ENCODE peak calls at places on chromosomes 16 and 17, in nine cellular contexts. M is mucosa of gallbladder; D is mesendoderm; O is left cardiac atrium; B is stimulated activated CD4-positive, alpha-beta T cell treated with anti-CD3 and anti-CD28 coated beads, Interleukin-2, amount 100 ng/mL, for 24 hours; N is stimulated activated CD8-positive, alpha-beta memory T cell treated with anti-CD3 and anti-CD28 coated beads, Interleukin-7, amount 100 ng/mL, for 1 hour; F is AG04450; V is SK-N-MC; L is NCI-H1436. X is an unnamed sample.

GRCh38 chr17:46179375-46179999 is 13.7 kb downstream of the KANSL1 start:
- DNase-seq in M (no peak), O (no peak), D (peak), N (no peak), V (no peak), L (no peak), B (no peak), F (no peak), X (no peak)

GRCh38 chr17:47119746-47120520 is 69.2 kb downstream of the CDC27 start:
- DNase-seq in V (no peak), N (no peak), O (no peak), M (no peak), B (no peak), F (peak), D (peak), L (no peak), X (no peak)

GRCh38 chr17:83196088-83196765 is 116.8 kb downstream of the METRNL start:
- DNase-seq in O (peak), B (no peak), V (no peak), M (no peak), L (no peak), N (no peak), D (no peak), F (no peak), X (peak)

GRCh38 chr16:81551141-81551808 is 106.7 kb downstream of the CMIP start:
- DNase-seq in M (no peak), B (no peak), D (peak), O (no peak), L (no peak), V (no peak), N (no peak), F (no peak), X (no peak)

GRCh38 chr17:38528101-38528500 is 77.7 kb downstream of the SRCIN1 start:
- DNase-seq in B (no peak), F (no peak), O (no peak), V (no peak), D (no peak), N (no peak), L (peak), M (no peak), X (no peak)

GRCh38 chr17:34637548-34638525 is 58.5 kb downstream of the TMEM132E start:
- DNase-seq in M (peak), B (peak), V (peak), D (peak), L (peak), O (peak), F (peak), N (peak), X (peak)

GRCh38 chr16:19566362-19566761 is 10.9 kb downstream of the VPS35L start:
- DNase-seq in N (no peak), V (no peak), L (no peak), M (no peak), B (no peak), F (no peak), D (no peak), O (no peak), X (no peak)

GRCh38 chr17:76969598-76970172 is 101.5 kb downstream of the MGAT5B start:
- DNase-seq in B (peak), O (no peak), L (no peak), M (no peak), F (no peak), N (no peak), V (no peak), D (no peak), X (no peak)

GRCh38 chr16:84518804-84519341 is 14.4 kb upstream of the MEAK7 start:
- DNase-seq in B (no peak), F (no peak), M (no peak), N (no peak), V (no peak), L (peak), D (no peak), O (no peak), X (no peak)

GRCh38 chr16:2828521-2828840 is 1.6 kb upstream of the ZG16B start:
- DNase-seq in D (no peak), B (no peak), M (no peak), N (no peak), F (no peak), V (no peak), O (no peak), L (no peak), X (no peak)

GRCh38 chr17:83131268-83132011 is 52.0 kb downstream of the METRNL start:
- DNase-seq in O (no peak), M (no peak), F (no peak), V (no peak), B (no peak), N (no peak), D (no peak), L (no peak), X (no peak)

GRCh38 chr16:64417711-64418227 is 704.1 kb downstream of the CDH11 start:
- DNase-seq in N (no peak), M (no peak), B (no peak), O (no peak), L (no peak), D (no peak), V (no peak), F (no peak), X (no peak)

GRCh38 chr17:50331085-50331791 is 14.7 kb upstream of the XYLT2 start:
- DNase-seq in B (no peak), F (peak), M (no peak), D (no peak), N (no peak), V (no peak), O (no peak), L (no peak), X (peak)

GRCh38 chr16:68447721-68448359 is 468 bp downstream of the SMPD3 start:
- DNase-seq in B (no peak), L (peak), M (no peak), F (no peak), D (no peak), N (no peak), O (no peak), V (no peak), X (no peak)

GRCh38 chr17:19672009-19672837 is 23.7 kb downstream of the ALDH3A2 start:
- DNase-seq in F (no peak), B (no peak), O (peak), M (peak), N (no peak), L (no peak), V (no peak), D (no peak), X (peak)

GRCh38 chr17:77383613-77384608 is 243.1 kb downstream of the SEC14L1 start:
- DNase-seq in D (no peak), V (no peak), N (no peak), M (peak), L (no peak), F (no peak), B (no peak), O (peak), X (peak)

GRCh38 chr17:61427567-61427966 is 24.7 kb upstream of the TBX4 start:
- DNase-seq in F (no peak), V (no peak), D (no peak), M (no peak), O (no peak), B (no peak), N (no peak), L (no peak), X (no peak)